ENCODE peak calls at places on chromosome X, in seven cellular contexts. O, M, T, I, E, A and V are unnamed samples.

GRCh38 chrX:132489256-132490085 is 633 bp upstream of the MBNL3 start:
- DNase-seq in O (no peak), M (no peak), T (peak; percentile 56), I (peak; percentile 81), E (peak; percentile 27), A (peak; percentile 78), V (peak; percentile 74)

GRCh38 chrX:9396930-9397329 is 67.9 kb upstream of the TBL1X start:
- DNase-seq in O (no peak), M (no peak), T (no peak), I (no peak), E (no peak), A (no peak), V (no peak)

GRCh38 chrX:147827070-147827469 is 84.6 kb upstream of the FMR1 start:
- DNase-seq in O (no peak), M (no peak), T (no peak), I (no peak), E (no peak), A (no peak), V (no peak)

GRCh38 chrX:24023972-24024664 is 2.9 kb downstream of the KLHL15 start:
- DNase-seq in O (no peak), M (no peak), T (no peak), I (no peak), E (no peak), A (no peak), V (no peak)

GRCh38 chrX:31836479-31836878 is 764.6 kb upstream of the FTHL17 start:
- DNase-seq in O (no peak), M (no peak), T (no peak), I (no peak), E (no peak), A (no peak), V (no peak)

GRCh38 chrX:46626566-46626965 is 53.0 kb downstream of the CHST7 start:
- DNase-seq in O (no peak), M (no peak), T (no peak), I (no peak), E (no peak), A (no peak), V (no peak)

GRCh38 chrX:19833034-19833677 is 54.2 kb downstream of the SH3KBP1 start:
- DNase-seq in O (no peak), M (no peak), T (no peak), I (no peak), E (no peak), A (no peak), V (no peak)

GRCh38 chrX:68942141-68942540 is 113.3 kb downstream of the EFNB1 start:
- DNase-seq in O (no peak), M (no peak), T (no peak), I (peak; percentile 18), E (no peak), A (peak; percentile 81), V (peak; percentile 50)

GRCh38 chrX:123962006-123962485 is 540 bp downstream of the STAG2 start:
- DNase-seq in O (peak; percentile 24), M (no peak), T (peak; percentile 59), I (no peak), E (no peak), A (no peak), V (no peak)

GRCh38 chrX:39401483-39402110 is 600.3 kb downstream of the MID1IP1 start:
- DNase-seq in O (no peak), M (no peak), T (no peak), I (no peak), E (no peak), A (no peak), V (no peak)

GRCh38 chrX:9285342-9285771 is 179.5 kb upstream of the TBL1X start:
- DNase-seq in O (no peak), M (no peak), T (no peak), I (no peak), E (no peak), A (no peak), V (no peak)

GRCh38 chrX:74248889-74249288 is 55.1 kb upstream of the ZCCHC13 start:
- DNase-seq in O (no peak), M (no peak), T (peak; percentile 67), I (peak; percentile 43), E (no peak), A (no peak), V (no peak)

DNA sequence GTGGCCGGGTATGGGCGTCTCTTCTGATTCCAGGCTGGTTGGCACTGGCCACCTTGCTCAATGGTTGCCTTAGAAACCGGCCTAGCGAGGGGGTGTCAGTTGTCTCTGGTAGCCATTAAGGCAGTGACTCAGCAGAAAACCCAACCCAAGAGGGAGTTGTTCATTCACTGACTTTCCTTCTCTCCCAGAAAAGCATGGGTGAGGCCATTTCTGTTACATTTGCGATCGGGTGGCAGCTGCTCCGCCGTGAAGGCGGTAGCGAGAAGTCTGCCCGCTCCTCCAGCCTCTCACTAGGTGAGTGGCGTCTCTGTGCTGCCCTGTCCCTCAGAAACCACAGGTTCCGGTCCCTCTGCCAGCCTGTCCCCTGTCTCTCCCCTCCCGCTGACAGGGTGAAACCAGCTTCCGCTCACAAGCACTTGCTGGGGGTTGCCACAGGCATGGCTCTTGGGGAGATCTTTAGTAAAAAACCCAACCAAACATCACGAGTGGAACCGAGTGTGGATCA is 17.4 kb downstream of the IRAK1 start:
- DNase-seq in O (no peak), M (peak; percentile 83), T (peak; percentile 30), I (peak; percentile 54), E (no peak), A (no peak), V (no peak)
- TF ChIP-seq POLR2AphosphoS5 in O (no peak), M (no peak), T (no peak), I (no peak), E (no peak), A (no peak), V (no peak)

GRCh38 chrX:141175786-141176185 is 1.1 kb downstream of the LDOC1 start:
- DNase-seq in O (no peak), M (no peak), T (no peak), I (no peak), E (no peak), A (no peak), V (no peak)
- H3K4me3 ChIP-seq in O (no peak overlapping the region), M (peak overlapping the region; percentile 59), T (peak overlapping the region; percentile 66), I (no peak overlapping the region), E (no peak overlapping the region), A (peak overlapping the region; percentile 62), V (peak overlapping the region; percentile 47)

GRCh38 chrX:71216446-71216845 is 6.6 kb upstream of the GJB1 start:
- DNase-seq in O (no peak), M (no peak), T (no peak), I (peak; percentile 17), E (no peak), A (no peak), V (no peak)

GRCh38 chrX:71214604-71215334 is 8.3 kb upstream of the GJB1 start:
- DNase-seq in O (no peak), M (no peak), T (no peak), I (peak; percentile 85), E (no peak), A (peak; percentile 70), V (no peak)

GRCh38 chrX:71215335-71215912 is 7.6 kb upstream of the GJB1 start:
- DNase-seq in O (no peak), M (no peak), T (no peak), I (no peak), E (no peak), A (peak; percentile 40), V (no peak)

GRCh38 chrX:71212536-71212935 is 10.5 kb upstream of the GJB1 start:
- DNase-seq in O (no peak), M (no peak), T (no peak), I (no peak), E (no peak), A (no peak), V (no peak)

GRCh38 chrX:71214152-71214551 is 8.9 kb upstream of the GJB1 start:
- DNase-seq in O (no peak), M (no peak), T (no peak), I (no peak), E (no peak), A (no peak), V (no peak)
- TF ChIP-seq POLR2AphosphoS5 in O (no peak), M (no peak), T (no peak), I (no peak), E (no peak), A (no peak), V (no peak)

DNA sequence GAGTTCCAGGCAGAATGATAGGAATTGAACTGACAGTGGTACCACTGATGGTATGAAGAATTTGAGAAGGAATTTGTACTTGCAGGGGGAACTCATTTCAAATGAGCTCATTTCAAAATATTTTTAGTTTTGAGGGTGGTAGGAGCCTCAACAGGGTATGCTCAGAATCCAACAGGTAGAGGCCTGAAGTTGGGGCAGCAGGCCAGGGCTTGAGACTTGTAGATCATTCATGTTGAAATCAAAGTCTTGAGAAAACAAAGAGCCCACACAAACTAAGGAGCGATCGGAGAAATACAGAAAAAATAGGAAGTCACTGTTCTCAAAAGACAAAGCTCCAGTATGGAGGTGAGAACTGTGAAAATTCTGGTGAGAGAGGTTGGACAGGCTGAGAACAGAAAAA is 1.0 kb upstream of the SLC9A6 start:
- DNase-seq in O (no peak), M (no peak), T (no peak), I (no peak), E (no peak), A (no peak), V (no peak)
- H3K4me3 ChIP-seq in O (no peak overlapping the region), M (peak overlapping the region; percentile 60), T (peak overlapping the region; percentile 72), I (peak overlapping the region; percentile 60), E (no peak overlapping the region), A (peak overlapping the region; percentile 60), V (peak overlapping the region; percentile 75)